ENCODE peak calls at places on chromosomes 5 and 9, in five cellular contexts. E is epithelial cell of esophagus, U is lung, W is transverse colon, R is fibroblast of lung. C is an unnamed sample.

GRCh38 chr5:95668216-95668615 is 14.6 kb downstream of the SPATA9 start:
- DNase-seq in E (no peak), U (no peak), W (no peak), R (peak), C (no peak)

GRCh38 chr5:14726066-14726838 is 61.7 kb downstream of the OTULIN start:
- DNase-seq in E (peak), U (no peak), W (no peak), R (peak), C (no peak)

GRCh38 chr9:115531410-115532130 is 413.6 kb upstream of the TNC start:
- DNase-seq in E (peak), U (no peak), W (no peak), R (peak), C (no peak)

GRCh38 chr9:6852243-6852963 is 94.6 kb downstream of the KDM4C start:
- DNase-seq in E (peak), U (no peak), W (no peak), R (peak), C (no peak)

GRCh38 chr5:38926121-38926520 is 80.3 kb downstream of the OSMR start:
- DNase-seq in E (no peak), U (no peak), W (no peak), R (peak), C (no peak)

GRCh38 chr5:42495908-42496307 is 72.7 kb downstream of the GHR start:
- DNase-seq in E (peak), U (no peak), W (no peak), R (peak), C (no peak)

GRCh38 chr9:69898714-69899209 is 78.1 kb downstream of the CFAP95 start:
- DNase-seq in E (peak), U (no peak), W (no peak), R (peak), C (no peak)

GRCh38 chr5:142720561-142721275 is 34.8 kb upstream of the FGF1 start:
- DNase-seq in E (peak), U (no peak), W (peak), R (peak), C (no peak)

GRCh38 chr5:54634089-54634488 is 116.5 kb downstream of the SNX18 start:
- DNase-seq in E (peak), U (no peak), W (no peak), R (no peak), C (no peak)

GRCh38 chr9:93209097-93209496 is 25.2 kb downstream of the WNK2 start:
- DNase-seq in E (no peak), U (no peak), W (peak), R (no peak), C (no peak)

GRCh38 chr5:169939731-169940130 is 40.6 kb downstream of the INSYN2B start:
- DNase-seq in E (no peak), U (no peak), W (no peak), R (no peak), C (no peak)

GRCh38 chr9:111294691-111295451 is 35.2 kb downstream of the OR2K2 start:
- DNase-seq in E (no peak), U (no peak), W (no peak), R (no peak), C (no peak)

GRCh38 chr9:26205316-26205715 is 527.1 kb upstream of the TUSC1 start:
- DNase-seq in E (no peak), U (no peak), W (no peak), R (no peak), C (no peak)

GRCh38 chr9:87201316-87201715 is 254.0 kb upstream of the GAS1 start:
- DNase-seq in E (no peak), U (no peak), W (no peak), R (peak), C (no peak)

GRCh38 chr5:139668064-139668880 is 20.1 kb downstream of the CXXC5 start:
- DNase-seq in E (peak), U (no peak), W (no peak), R (peak), C (no peak)

GRCh38 chr5:136132557-136133415 is at the start of gene SMAD5:
- DNase-seq in E (peak), U (peak), W (peak), R (peak), C (peak)

GRCh38 chr5:176342766-176343458 is 18.7 kb downstream of the KIAA1191 start:
- DNase-seq in E (no peak), U (no peak), W (no peak), R (peak), C (no peak)

GRCh38 chr9:127186799-127187198 is 64.4 kb upstream of the ANGPTL2 start:
- DNase-seq in E (no peak), U (no peak), W (no peak), R (no peak), C (no peak)

GRCh38 chr5:139402561-139403158 is 1.2 kb downstream of the SPATA24 start:
- DNase-seq in E (peak), U (no peak), W (peak), R (no peak), C (no peak)

GRCh38 chr9:631596-631995 is 209.9 kb upstream of the DMRT1 start:
- DNase-seq in E (peak), U (no peak), W (no peak), R (no peak), C (no peak)

GRCh38 chr9:14271078-14271673 is 42.8 kb downstream of the NFIB start:
- DNase-seq in E (peak), U (peak), W (peak), R (peak), C (no peak)

GRCh38 chr5:170313344-170313743 is 15.8 kb upstream of the LCP2 start:
- DNase-seq in E (no peak), U (no peak), W (no peak), R (no peak), C (peak)

GRCh38 chr5:14593326-14594036 is 11.9 kb downstream of the OTULINL start:
- DNase-seq in E (no peak), U (no peak), W (no peak), R (no peak), C (no peak)

GRCh38 chr5:72402381-72402890 is 82.3 kb downstream of the PTCD2 start:
- DNase-seq in E (peak), U (no peak), W (no peak), R (peak), C (no peak)

DNA sequence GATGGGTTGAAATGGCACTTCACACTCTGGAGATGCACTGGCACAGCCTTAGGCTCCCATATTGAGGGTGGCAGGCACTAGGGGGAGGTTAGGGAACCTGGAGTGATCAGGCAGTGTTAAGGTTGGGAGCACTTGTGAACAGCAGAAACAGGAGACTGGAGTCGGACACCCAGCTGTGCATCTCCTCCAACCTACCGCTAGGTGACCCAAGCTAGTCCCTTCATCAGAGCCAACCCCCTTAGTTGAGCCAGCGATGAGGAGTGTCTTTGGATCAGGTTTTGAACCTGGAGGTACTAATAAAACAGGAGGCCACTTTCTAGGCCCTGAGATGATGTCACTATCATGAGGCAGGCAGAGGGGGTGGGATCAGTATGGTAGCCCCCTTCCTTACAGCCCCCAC is 1.7 kb downstream of the ACTL7B start:
- DNase-seq in E (no peak), U (no peak), W (no peak), R (no peak), C (no peak)
- TF ChIP-seq CTCF in E (no peak), U (no peak), W (no peak), R (no peak), C (no peak)

DNA sequence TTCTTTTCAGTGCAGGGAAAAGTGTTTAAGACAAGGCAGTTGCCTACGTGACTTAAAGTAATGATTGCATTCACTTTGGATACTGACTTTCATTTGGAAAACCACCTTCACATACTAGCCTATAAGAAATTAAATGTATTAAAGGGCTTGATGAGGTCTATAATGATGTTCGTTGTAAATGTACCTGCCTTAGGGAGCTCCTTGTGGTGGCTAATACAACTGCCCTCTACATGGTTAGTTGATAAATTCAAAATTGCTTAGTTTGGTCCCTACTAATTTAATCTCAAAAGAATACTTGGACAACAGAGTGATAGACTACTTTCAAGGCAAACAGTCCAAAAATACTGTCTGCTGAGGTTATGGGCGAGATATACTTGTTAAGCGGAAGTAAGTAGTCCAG is 3.8 kb downstream of the VLDLR start:
- DNase-seq in E (no peak), U (no peak), W (no peak), R (no peak), C (no peak)
- TF ChIP-seq CTCF in E (peak), U (no peak), W (no peak), R (no peak), C (no peak)

GRCh38 chr5:132471006-132471907 is 19.3 kb downstream of the IRF1 start:
- DNase-seq in E (no peak), U (no peak), W (peak), R (no peak), C (no peak)
- TF ChIP-seq CTCF in E (no peak), U (no peak), W (no peak), R (no peak), C (no peak)

GRCh38 chr5:98770158-98770910 is 3.1 kb upstream of the RGMB start:
- DNase-seq in E (peak), U (peak), W (peak), R (peak), C (no peak)

GRCh38 chr5:98769006-98769255 is 4.5 kb upstream of the RGMB start:
- DNase-seq in E (no peak), U (no peak), W (peak), R (no peak), C (no peak)

GRCh38 chr5:98770911-98771322 is 2.5 kb upstream of the RGMB start:
- DNase-seq in E (no peak), U (no peak), W (no peak), R (no peak), C (no peak)

GRCh38 chr5:98768160-98769005 is 5.1 kb upstream of the RGMB start:
- DNase-seq in E (peak), U (peak), W (peak), R (peak), C (peak)

DNA sequence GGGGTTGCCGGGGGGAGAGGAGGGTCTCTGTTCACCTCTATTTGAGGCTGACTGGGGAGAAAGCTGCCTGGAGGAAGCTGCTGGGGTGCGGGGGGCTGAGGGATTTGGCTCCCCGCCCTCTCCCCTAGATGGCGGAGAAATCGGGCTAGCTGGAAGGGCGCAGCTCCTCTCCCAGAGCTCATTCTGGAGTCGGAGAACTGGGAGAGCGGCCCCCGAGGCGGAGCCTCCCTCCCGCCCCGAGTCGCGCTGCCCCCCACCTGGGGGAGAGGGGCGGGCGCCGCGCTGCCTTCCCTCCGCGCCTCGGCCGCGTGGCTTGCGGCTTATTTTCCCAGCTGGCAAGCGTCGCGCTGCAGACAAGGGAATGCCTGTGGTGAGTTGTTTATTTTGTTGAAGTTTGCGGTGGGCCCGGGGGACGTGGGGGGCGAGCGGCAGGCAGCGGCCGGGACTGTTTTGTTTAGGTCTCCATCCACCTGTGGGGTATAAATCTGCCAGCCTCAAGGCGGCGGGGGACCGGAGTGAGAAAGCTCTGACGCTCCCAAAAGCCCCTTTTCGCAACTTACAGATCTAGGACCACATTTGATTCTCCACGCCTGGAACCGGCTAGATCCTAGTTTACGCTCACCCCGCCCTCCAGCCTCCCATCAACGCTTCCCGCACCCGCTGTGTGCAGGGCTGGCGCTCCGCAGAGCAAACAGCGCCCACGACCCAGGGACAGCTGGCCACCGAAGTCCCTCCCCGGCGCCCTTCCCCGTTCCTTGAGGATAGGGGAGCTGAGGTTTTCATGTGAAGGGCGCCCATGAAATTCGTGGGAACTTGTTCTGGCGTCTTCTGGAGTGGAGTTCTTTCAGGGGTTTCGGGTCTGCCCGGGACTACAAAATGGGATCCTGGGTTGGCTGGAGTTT is 4.0 kb upstream of the RGMB start:
- DNase-seq in E (peak), U (no peak), W (peak), R (peak), C (no peak)
- TF ChIP-seq CTCF in E (no peak), U (no peak), W (no peak), R (peak), C (no peak)

DNA sequence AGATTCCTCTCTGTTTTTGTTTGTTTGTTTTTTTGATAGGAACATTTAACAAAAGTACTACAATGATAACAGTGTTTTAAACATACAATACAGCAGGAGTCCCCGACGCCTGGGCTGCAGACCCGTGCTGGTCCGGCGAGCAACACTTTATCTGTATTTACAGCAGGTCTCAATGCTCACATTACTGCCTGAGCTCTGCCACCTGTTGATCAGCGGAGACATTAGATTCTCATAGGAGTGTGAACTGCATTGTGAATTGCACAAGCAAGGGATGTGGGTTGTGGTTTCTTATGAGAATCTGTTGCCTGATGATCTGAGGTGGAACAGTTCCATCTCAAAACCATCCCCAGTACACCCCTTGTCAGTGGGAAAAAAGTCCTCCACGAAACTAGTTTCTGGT is 1068.5 kb upstream of the CDH10 start:
- DNase-seq in E (no peak), U (no peak), W (no peak), R (no peak), C (no peak)
- TF ChIP-seq CTCF in E (no peak), U (no peak), W (no peak), R (no peak), C (no peak)

C was measured in vagina.